ENCODE peak calls at places on chromosomes 5 and 9, in eight cellular contexts. One of them, this sample, is unnamed.
A peak's percentile ranks its signal among the peaks of the same experiment; 100 is the strongest.

GRCh38 chr5:137345396-137345795 is 153.7 kb downstream of the SPOCK1 start:
- DNase-seq in foreskin fibroblast: no peak
- DNase-seq in fibroblast of the aortic adventitia: peak; percentile 22
- DNase-seq in uterus: no peak
- DNase-seq in upper lobe of right lung: no peak
- DNase-seq in choroid plexus epithelial cell: no peak
- DNase-seq in kidney epithelial cell: no peak
- DNase-seq in OCI-LY7: no peak
- DNase-seq in this sample: no peak

GRCh38 chr5:31048975-31049290 is 144.6 kb upstream of the CDH6 start:
- DNase-seq in foreskin fibroblast: no peak
- DNase-seq in fibroblast of the aortic adventitia: peak; percentile 71
- DNase-seq in uterus: no peak
- DNase-seq in upper lobe of right lung: no peak
- DNase-seq in choroid plexus epithelial cell: no peak
- DNase-seq in kidney epithelial cell: no peak
- DNase-seq in OCI-LY7: no peak
- DNase-seq in this sample: no peak

GRCh38 chr9:127921592-127922120 is 4.8 kb upstream of the ST6GALNAC4 start:
- DNase-seq in foreskin fibroblast: no peak
- DNase-seq in fibroblast of the aortic adventitia: peak; percentile 66
- DNase-seq in uterus: peak; percentile 80
- DNase-seq in upper lobe of right lung: peak; percentile 86
- DNase-seq in choroid plexus epithelial cell: peak; percentile 54
- DNase-seq in kidney epithelial cell: no peak
- DNase-seq in OCI-LY7: peak; percentile 71
- DNase-seq in this sample: peak; percentile 90

GRCh38 chr9:98455957-98456621 is 200.6 kb upstream of the TBC1D2 start:
- DNase-seq in foreskin fibroblast: peak; percentile 32
- DNase-seq in fibroblast of the aortic adventitia: peak; percentile 51
- DNase-seq in uterus: no peak
- DNase-seq in upper lobe of right lung: no peak
- DNase-seq in choroid plexus epithelial cell: peak; percentile 50
- DNase-seq in kidney epithelial cell: peak; percentile 39
- DNase-seq in OCI-LY7: no peak
- DNase-seq in this sample: no peak

GRCh38 chr5:135937245-135937644 is 17.5 kb downstream of the LECT2 start:
- DNase-seq in foreskin fibroblast: no peak
- DNase-seq in fibroblast of the aortic adventitia: no peak
- DNase-seq in uterus: no peak
- DNase-seq in upper lobe of right lung: no peak
- DNase-seq in choroid plexus epithelial cell: no peak
- DNase-seq in kidney epithelial cell: no peak
- DNase-seq in OCI-LY7: no peak
- DNase-seq in this sample: no peak

GRCh38 chr9:104971521-104971920 is 43.6 kb upstream of the ABCA1 start:
- DNase-seq in foreskin fibroblast: no peak
- DNase-seq in fibroblast of the aortic adventitia: no peak
- DNase-seq in uterus: no peak
- DNase-seq in upper lobe of right lung: no peak
- DNase-seq in choroid plexus epithelial cell: no peak
- DNase-seq in kidney epithelial cell: no peak
- DNase-seq in OCI-LY7: no peak
- DNase-seq in this sample: peak; percentile 51

GRCh38 chr9:88106492-88106891 is 31.8 kb downstream of the SPATA31C2 start:
- DNase-seq in foreskin fibroblast: peak; percentile 1
- DNase-seq in fibroblast of the aortic adventitia: peak; percentile 64
- DNase-seq in uterus: peak; percentile 36
- DNase-seq in upper lobe of right lung: no peak
- DNase-seq in choroid plexus epithelial cell: peak; percentile 72
- DNase-seq in kidney epithelial cell: no peak
- DNase-seq in OCI-LY7: no peak
- DNase-seq in this sample: peak; percentile 67

GRCh38 chr9:109791747-109792146 is 11.7 kb downstream of the PALM2AKAP2 start:
- DNase-seq in foreskin fibroblast: no peak
- DNase-seq in fibroblast of the aortic adventitia: no peak
- DNase-seq in uterus: no peak
- DNase-seq in upper lobe of right lung: no peak
- DNase-seq in choroid plexus epithelial cell: no peak
- DNase-seq in kidney epithelial cell: no peak
- DNase-seq in OCI-LY7: no peak
- DNase-seq in this sample: no peak

GRCh38 chr9:95031711-95032461 is 285.6 kb downstream of the FANCC start:
- DNase-seq in foreskin fibroblast: no peak
- DNase-seq in fibroblast of the aortic adventitia: no peak
- DNase-seq in uterus: no peak
- DNase-seq in upper lobe of right lung: peak; percentile 70
- DNase-seq in choroid plexus epithelial cell: no peak
- DNase-seq in kidney epithelial cell: no peak
- DNase-seq in OCI-LY7: peak; percentile 11
- DNase-seq in this sample: peak; percentile 57

GRCh38 chr9:114968710-114969109 is 38.3 kb upstream of the TNFSF8 start:
- DNase-seq in foreskin fibroblast: peak; percentile 27
- DNase-seq in fibroblast of the aortic adventitia: peak; percentile 75
- DNase-seq in uterus: no peak
- DNase-seq in upper lobe of right lung: no peak
- DNase-seq in choroid plexus epithelial cell: peak; percentile 62
- DNase-seq in kidney epithelial cell: peak; percentile 19
- DNase-seq in OCI-LY7: no peak
- DNase-seq in this sample: peak; percentile 51

GRCh38 chr9:133970581-133970900 is 21.6 kb downstream of the VAV2 start:
- DNase-seq in foreskin fibroblast: no peak
- DNase-seq in fibroblast of the aortic adventitia: no peak
- DNase-seq in uterus: no peak
- DNase-seq in upper lobe of right lung: no peak
- DNase-seq in choroid plexus epithelial cell: no peak
- DNase-seq in kidney epithelial cell: no peak
- DNase-seq in OCI-LY7: no peak
- DNase-seq in this sample: no peak

GRCh38 chr5:142472306-142472951 is 147.6 kb upstream of the SPRY4 start:
- DNase-seq in foreskin fibroblast: peak; percentile 93
- DNase-seq in fibroblast of the aortic adventitia: peak; percentile 88
- DNase-seq in uterus: no peak
- DNase-seq in upper lobe of right lung: no peak
- DNase-seq in choroid plexus epithelial cell: peak; percentile 81
- DNase-seq in kidney epithelial cell: peak; percentile 58
- DNase-seq in OCI-LY7: no peak
- DNase-seq in this sample: peak; percentile 37

GRCh38 chr9:110750272-110750671 is 81.7 kb downstream of the MUSK start:
- DNase-seq in foreskin fibroblast: no peak
- DNase-seq in fibroblast of the aortic adventitia: peak; percentile 87
- DNase-seq in uterus: peak; percentile 72
- DNase-seq in upper lobe of right lung: no peak
- DNase-seq in choroid plexus epithelial cell: peak; percentile 20
- DNase-seq in kidney epithelial cell: no peak
- DNase-seq in OCI-LY7: no peak
- DNase-seq in this sample: no peak

GRCh38 chr5:136018814-136019777 is 9.7 kb upstream of the TGFBI start:
- DNase-seq in foreskin fibroblast: peak; percentile 98
- DNase-seq in fibroblast of the aortic adventitia: peak; percentile 98
- DNase-seq in uterus: peak; percentile 62
- DNase-seq in upper lobe of right lung: no peak
- DNase-seq in choroid plexus epithelial cell: peak; percentile 99
- DNase-seq in kidney epithelial cell: no peak
- DNase-seq in OCI-LY7: no peak
- DNase-seq in this sample: peak; percentile 34

GRCh38 chr9:98427491-98427890 is 172.0 kb upstream of the TBC1D2 start:
- DNase-seq in foreskin fibroblast: no peak
- DNase-seq in fibroblast of the aortic adventitia: no peak
- DNase-seq in uterus: no peak
- DNase-seq in upper lobe of right lung: no peak
- DNase-seq in choroid plexus epithelial cell: no peak
- DNase-seq in kidney epithelial cell: peak; percentile 90
- DNase-seq in OCI-LY7: no peak
- DNase-seq in this sample: no peak

GRCh38 chr5:6504677-6505414 is 56.2 kb downstream of the UBE2QL1 start:
- DNase-seq in foreskin fibroblast: no peak
- DNase-seq in fibroblast of the aortic adventitia: no peak
- DNase-seq in uterus: no peak
- DNase-seq in upper lobe of right lung: no peak
- DNase-seq in choroid plexus epithelial cell: no peak
- DNase-seq in kidney epithelial cell: peak; percentile 71
- DNase-seq in OCI-LY7: no peak
- DNase-seq in this sample: peak; percentile 24

GRCh38 chr5:6502421-6502820 is 53.8 kb downstream of the UBE2QL1 start:
- DNase-seq in foreskin fibroblast: no peak
- DNase-seq in fibroblast of the aortic adventitia: no peak
- DNase-seq in uterus: no peak
- DNase-seq in upper lobe of right lung: no peak
- DNase-seq in choroid plexus epithelial cell: no peak
- DNase-seq in kidney epithelial cell: no peak
- DNase-seq in OCI-LY7: no peak
- DNase-seq in this sample: peak; percentile 17

GRCh38 chr5:6505415-6505763 is 56.7 kb downstream of the UBE2QL1 start:
- DNase-seq in foreskin fibroblast: no peak
- DNase-seq in fibroblast of the aortic adventitia: no peak
- DNase-seq in uterus: no peak
- DNase-seq in upper lobe of right lung: no peak
- DNase-seq in choroid plexus epithelial cell: no peak
- DNase-seq in kidney epithelial cell: no peak
- DNase-seq in OCI-LY7: no peak
- DNase-seq in this sample: peak; percentile 9

GRCh38 chr5:6503342-6503741 is 54.7 kb downstream of the UBE2QL1 start:
- DNase-seq in foreskin fibroblast: no peak
- DNase-seq in fibroblast of the aortic adventitia: no peak
- DNase-seq in uterus: no peak
- DNase-seq in upper lobe of right lung: no peak
- DNase-seq in choroid plexus epithelial cell: no peak
- DNase-seq in kidney epithelial cell: no peak
- DNase-seq in OCI-LY7: no peak
- DNase-seq in this sample: peak; percentile 10

DNA sequence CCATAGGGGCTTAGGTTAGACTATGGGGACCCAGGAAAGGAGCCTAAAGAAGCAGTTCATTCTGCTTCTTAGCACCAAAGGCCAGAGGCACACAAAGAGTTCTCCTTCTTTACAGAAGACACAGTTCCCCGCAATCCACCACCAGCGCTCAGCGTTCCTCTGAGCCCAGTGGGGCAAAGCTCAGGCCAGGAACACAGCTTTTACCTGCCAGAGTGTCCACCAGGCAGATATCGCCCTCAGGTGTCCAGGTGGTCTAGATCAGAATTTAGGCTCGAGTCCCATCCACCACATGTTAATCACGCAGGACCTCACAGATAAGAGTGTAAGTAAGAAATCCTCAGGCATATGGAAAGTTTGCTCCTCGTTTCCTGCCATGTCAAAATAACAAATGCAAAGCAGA is 53.0 kb downstream of the UBE2QL1 start:
- DNase-seq in foreskin fibroblast: no peak
- DNase-seq in fibroblast of the aortic adventitia: no peak
- DNase-seq in uterus: no peak
- DNase-seq in upper lobe of right lung: no peak
- DNase-seq in choroid plexus epithelial cell: no peak
- DNase-seq in kidney epithelial cell: no peak
- DNase-seq in OCI-LY7: no peak
- DNase-seq in this sample: peak; percentile 42
- H3K4me3 ChIP-seq in foreskin fibroblast: no peak overlapping the region
- H3K4me3 ChIP-seq in fibroblast of the aortic adventitia: no peak overlapping the region
- H3K4me3 ChIP-seq in uterus: no peak overlapping the region
- H3K4me3 ChIP-seq in upper lobe of right lung: no peak overlapping the region
- H3K4me3 ChIP-seq in choroid plexus epithelial cell: no peak overlapping the region
- H3K4me3 ChIP-seq in kidney epithelial cell: no peak overlapping the region
- H3K4me3 ChIP-seq in OCI-LY7: no peak overlapping the region
- H3K4me3 ChIP-seq in this sample: no peak overlapping the region

DNA sequence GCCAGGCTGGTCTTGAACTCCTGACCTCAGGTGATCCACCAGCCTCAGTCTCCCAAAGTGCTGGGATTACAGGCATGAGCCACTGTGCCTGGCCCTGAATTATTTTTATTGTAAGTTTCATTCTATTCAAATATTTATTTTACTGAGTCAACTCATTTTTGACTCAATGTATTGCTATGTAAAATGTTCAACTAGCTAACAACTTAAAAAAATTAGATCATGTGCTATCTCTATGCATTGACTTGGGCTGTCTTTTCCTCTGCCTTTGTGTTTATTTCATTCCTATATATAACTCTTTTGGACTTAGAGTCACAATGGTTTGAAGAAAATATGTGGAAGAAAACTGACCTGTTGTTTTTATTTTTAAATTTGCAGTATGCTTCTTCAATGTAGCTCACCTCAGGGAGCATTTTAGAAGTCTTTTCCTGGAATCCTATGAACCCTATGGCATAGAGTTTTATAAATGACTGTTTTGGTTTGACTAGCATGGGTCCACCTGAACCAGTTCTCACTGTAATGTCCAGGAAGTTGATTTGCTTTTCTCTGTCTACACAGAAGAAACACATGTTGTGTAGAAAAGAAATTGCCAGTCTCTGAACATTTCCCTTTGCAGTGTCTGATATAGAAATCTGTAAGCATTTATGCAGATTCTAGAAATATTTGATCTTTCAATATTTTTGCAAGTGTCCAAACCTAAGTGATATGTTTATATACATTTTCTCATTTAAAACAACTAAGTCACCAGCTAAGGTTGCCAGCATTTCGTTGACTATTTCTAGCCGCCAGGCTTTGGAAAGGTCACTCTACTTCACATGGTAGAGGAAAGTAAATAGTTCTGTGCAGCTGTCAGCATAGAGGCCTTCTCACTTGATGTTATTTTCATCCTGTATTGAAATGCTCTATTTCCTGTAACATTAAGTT is 138.8 kb downstream of the PCSK1 start:
- DNase-seq in foreskin fibroblast: peak; percentile 13
- DNase-seq in fibroblast of the aortic adventitia: peak; percentile 26
- DNase-seq in uterus: no peak
- DNase-seq in upper lobe of right lung: no peak
- DNase-seq in choroid plexus epithelial cell: peak; percentile 54
- DNase-seq in kidney epithelial cell: no peak
- DNase-seq in OCI-LY7: no peak
- DNase-seq in this sample: no peak
- H3K4me3 ChIP-seq in foreskin fibroblast: no peak overlapping the region
- H3K4me3 ChIP-seq in fibroblast of the aortic adventitia: no peak overlapping the region
- H3K4me3 ChIP-seq in uterus: no peak overlapping the region
- H3K4me3 ChIP-seq in upper lobe of right lung: no peak overlapping the region
- H3K4me3 ChIP-seq in choroid plexus epithelial cell: no peak overlapping the region
- H3K4me3 ChIP-seq in kidney epithelial cell: no peak overlapping the region
- H3K4me3 ChIP-seq in OCI-LY7: no peak overlapping the region
- H3K4me3 ChIP-seq in this sample: no peak overlapping the region

GRCh38 chr5:176628406-176629228 is 1.7 kb downstream of the SNCB start:
- DNase-seq in foreskin fibroblast: no peak
- DNase-seq in fibroblast of the aortic adventitia: no peak
- DNase-seq in uterus: no peak
- DNase-seq in upper lobe of right lung: no peak
- DNase-seq in choroid plexus epithelial cell: no peak
- DNase-seq in kidney epithelial cell: no peak
- DNase-seq in OCI-LY7: no peak
- DNase-seq in this sample: no peak
- H3K4me3 ChIP-seq in foreskin fibroblast: no peak overlapping the region
- H3K4me3 ChIP-seq in fibroblast of the aortic adventitia: no peak overlapping the region
- H3K4me3 ChIP-seq in uterus: no peak overlapping the region
- H3K4me3 ChIP-seq in upper lobe of right lung: no peak overlapping the region
- H3K4me3 ChIP-seq in choroid plexus epithelial cell: no peak overlapping the region
- H3K4me3 ChIP-seq in kidney epithelial cell: no peak overlapping the region
- H3K4me3 ChIP-seq in OCI-LY7: no peak overlapping the region
- H3K4me3 ChIP-seq in this sample: no peak overlapping the region

DNA sequence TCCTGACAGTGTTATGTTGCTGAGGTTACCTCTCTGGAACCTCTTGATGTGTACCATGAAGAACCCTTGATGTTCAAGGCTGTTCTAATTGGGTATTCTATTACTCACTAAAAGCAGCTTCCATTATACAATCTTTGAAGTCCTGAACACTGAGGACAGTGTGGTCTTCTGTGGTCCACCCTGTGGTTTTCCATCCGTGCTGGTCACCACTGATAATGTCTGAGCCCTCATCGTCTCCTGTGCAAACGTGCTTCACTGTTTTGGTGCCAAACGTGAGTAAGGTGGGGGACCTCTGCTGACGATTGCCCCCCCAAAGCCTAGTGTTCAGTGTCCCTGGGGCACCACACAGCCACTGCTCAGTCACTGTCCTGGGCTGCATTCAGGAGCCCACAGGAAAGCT is 259.7 kb upstream of the ANKRD55 start:
- DNase-seq in foreskin fibroblast: no peak
- DNase-seq in fibroblast of the aortic adventitia: no peak
- DNase-seq in uterus: no peak
- DNase-seq in upper lobe of right lung: no peak
- DNase-seq in choroid plexus epithelial cell: no peak
- DNase-seq in kidney epithelial cell: no peak
- DNase-seq in OCI-LY7: no peak
- DNase-seq in this sample: no peak
- H3K4me3 ChIP-seq in foreskin fibroblast: no peak overlapping the region
- H3K4me3 ChIP-seq in fibroblast of the aortic adventitia: no peak overlapping the region
- H3K4me3 ChIP-seq in uterus: no peak overlapping the region
- H3K4me3 ChIP-seq in upper lobe of right lung: no peak overlapping the region
- H3K4me3 ChIP-seq in choroid plexus epithelial cell: no peak overlapping the region
- H3K4me3 ChIP-seq in kidney epithelial cell: no peak overlapping the region
- H3K4me3 ChIP-seq in OCI-LY7: no peak overlapping the region
- H3K4me3 ChIP-seq in this sample: no peak overlapping the region